ENCODE peak calls at places on chromosomes 6 and 20, in ten cellular contexts. O is neural progenitor cell, D is choroid plexus epithelial cell, F is RWPE1, X is GM06990, C is WTC11, S is lower leg skin, R is ovary, G is fibroblast of lung, A is BE2C. L is an unnamed sample.

GRCh38 chr20:1868856-1869255 is 26.4 kb upstream of the SIRPA start:
- DNase-seq in A (no peak), O (no peak), C (no peak), D (peak; percentile 29), S (no peak), G (peak; percentile 66), R (no peak), X (no peak), F (no peak), L (no peak)

GRCh38 chr6:35247642-35248231 is 11.8 kb upstream of the ZNF76 start:
- DNase-seq in G (no peak), R (no peak), A (no peak), O (no peak), S (peak; percentile 29), C (no peak), D (no peak), F (no peak), X (no peak), L (no peak)

GRCh38 chr6:79430913-79431312 is 106.3 kb downstream of the LCA5 start:
- DNase-seq in A (no peak), C (peak; percentile 39), F (no peak), R (no peak), G (no peak), O (no peak), D (no peak), S (no peak), X (no peak), L (no peak)

GRCh38 chr6:126444874-126445273 is 105.0 kb downstream of the CENPW start:
- DNase-seq in G (peak; percentile 46), R (no peak), C (no peak), X (no peak), S (no peak), F (no peak), A (no peak), D (peak; percentile 78), O (no peak), L (no peak)

GRCh38 chr6:84410377-84410776 is 182.9 kb upstream of the CEP162 start:
- DNase-seq in S (no peak), F (no peak), X (no peak), O (no peak), G (no peak), D (no peak), R (no peak), A (no peak), C (no peak), L (no peak)

GRCh38 chr6:34189806-34190503 is 44.1 kb upstream of the GRM4 start:
- DNase-seq in R (no peak), D (no peak), C (no peak), S (peak; percentile 81), A (peak; percentile 57), F (no peak), O (no peak), G (no peak), X (no peak), L (no peak)

GRCh38 chr6:43495409-43495941 is 14.7 kb downstream of the LRRC73 start:
- DNase-seq in S (no peak), A (no peak), O (no peak), G (no peak), D (no peak), X (no peak), R (no peak), C (no peak), F (peak; percentile 53), L (no peak)

GRCh38 chr6:89940225-89941027 is 46.2 kb downstream of the GJA10 start:
- DNase-seq in S (no peak), A (peak; percentile 64), D (peak; percentile 94), O (peak; percentile 81), X (no peak), F (peak; percentile 78), C (peak; percentile 63), G (peak; percentile 75), R (peak; percentile 67), L (peak; percentile 71)

GRCh38 chr20:31517373-31517772 is 3.1 kb downstream of the HM13 start:
- DNase-seq in F (peak; percentile 45), A (peak; percentile 56), O (peak; percentile 49), R (no peak), S (peak; percentile 89), X (no peak), D (peak; percentile 71), G (peak; percentile 61), C (peak; percentile 54), L (peak; percentile 35)

GRCh38 chr20:37758332-37758731 is 64.5 kb downstream of the CTNNBL1 start:
- DNase-seq in D (no peak), C (peak; percentile 70), S (no peak), A (peak; percentile 26), R (no peak), X (no peak), G (no peak), O (peak; percentile 77), F (peak; percentile 19), L (no peak)

GRCh38 chr20:62387993-62388635 is 1.2 kb downstream of the RPS21 start:
- DNase-seq in S (no peak), F (no peak), O (no peak), X (no peak), G (no peak), D (no peak), A (no peak), C (no peak), R (no peak), L (no peak)

GRCh38 chr6:90028995-90029635 is 134.8 kb downstream of the GJA10 start:
- DNase-seq in A (no peak), R (no peak), X (no peak), D (no peak), S (no peak), G (no peak), C (no peak), O (no peak), F (no peak), L (no peak)

GRCh38 chr6:26272171-26272631 is 92.8 kb upstream of the BTN3A2 start:
- DNase-seq in C (peak; percentile 79), X (peak; percentile 79), A (peak; percentile 48), D (peak; percentile 23), O (peak; percentile 74), R (peak; percentile 24), S (peak; percentile 91), G (no peak), F (no peak), L (no peak)

GRCh38 chr6:112304680-112305079 is 42.5 kb upstream of the RFPL4B start:
- DNase-seq in A (no peak), G (no peak), O (no peak), D (no peak), X (no peak), R (no peak), S (no peak), C (no peak), F (no peak), L (no peak)

DNA sequence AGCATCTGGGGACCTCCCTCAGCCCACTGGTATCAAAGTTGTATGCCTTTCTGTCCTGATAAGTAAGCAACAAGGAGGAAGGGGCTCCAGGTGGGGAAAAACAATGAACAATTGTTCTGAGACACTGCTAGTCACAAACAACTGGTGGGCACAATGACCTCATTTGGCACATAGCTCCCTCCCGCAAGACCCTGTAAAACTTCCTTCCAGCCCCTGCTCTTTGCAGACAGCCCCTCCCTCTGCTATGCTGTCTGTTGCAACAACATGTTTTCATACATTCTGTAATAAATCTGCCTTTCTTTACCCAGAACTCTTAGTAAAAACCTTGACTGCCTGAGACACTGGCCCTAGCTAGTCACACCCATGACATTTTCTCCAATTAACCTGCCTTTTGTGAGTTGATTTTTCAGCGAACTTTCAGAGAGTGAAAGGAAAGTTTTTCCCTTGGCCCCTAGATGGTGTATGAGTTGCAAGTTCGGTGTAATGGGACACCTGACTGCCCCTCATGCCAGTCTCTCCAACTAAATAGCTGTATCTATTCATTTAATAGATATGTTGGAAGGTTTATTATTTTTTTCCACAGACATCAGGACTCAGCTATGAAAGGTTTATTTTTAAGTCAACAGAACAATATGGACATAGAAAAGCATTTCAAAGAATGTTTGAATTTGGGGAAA is 142.3 kb upstream of the SLC22A16 start:
- DNase-seq in A (no peak), R (no peak), C (no peak), O (no peak), X (no peak), S (no peak), D (peak; percentile 54), F (peak; percentile 21), G (no peak), L (no peak)
- TF ChIP-seq CTCF in A (peak; percentile 28), R (no peak), C (no peak), O (peak; percentile 33), X (peak; percentile 36), S (no peak), D (peak; percentile 54), F (peak; percentile 15), G (peak; percentile 25), L (no peak)

GRCh38 chr6:157288575-157288974 is 34.7 kb downstream of the TMEM242 start:
- DNase-seq in F (no peak), A (no peak), S (no peak), O (no peak), G (no peak), X (no peak), R (no peak), D (no peak), C (no peak), L (no peak)
- TF ChIP-seq CTCF in F (no peak), A (no peak), S (no peak), O (no peak), G (no peak), X (no peak), R (no peak), D (no peak), C (no peak), L (no peak)

DNA sequence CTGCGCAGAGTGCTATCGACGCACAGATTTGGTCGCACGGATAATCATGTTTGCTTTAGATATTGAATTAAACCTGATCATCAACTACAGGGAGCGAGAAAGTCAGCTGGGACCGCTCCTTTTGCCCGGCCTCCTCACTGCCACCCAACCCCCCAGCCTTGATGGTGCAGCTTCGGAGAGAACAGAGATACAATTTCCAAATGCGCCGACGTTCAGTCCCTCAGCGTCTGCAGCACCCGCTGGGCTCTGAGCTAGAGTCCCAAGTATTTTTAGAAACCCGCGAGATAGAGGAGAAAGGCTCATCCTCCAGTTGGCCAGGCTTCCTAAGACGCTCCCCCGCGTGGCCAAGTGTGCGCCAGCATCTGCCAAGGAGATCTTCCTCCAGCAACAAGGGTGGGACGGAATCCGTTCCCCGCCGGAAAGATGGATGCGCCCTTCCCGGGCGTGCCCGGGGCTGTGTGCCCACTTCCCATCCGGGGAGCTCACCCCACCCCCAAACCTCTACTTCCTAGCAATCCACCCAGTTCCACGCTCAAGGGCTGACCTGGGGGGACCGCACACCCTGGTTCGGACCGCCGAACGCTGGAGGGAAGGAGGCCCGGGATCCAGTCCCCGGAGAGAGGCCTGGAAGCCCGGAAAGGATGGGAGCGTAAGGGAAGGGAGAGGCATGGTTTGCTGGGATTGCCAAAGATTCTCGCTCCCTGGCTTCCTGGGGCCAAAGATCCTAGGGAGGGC is 4.1 kb downstream of the NKX2-2 start:
- DNase-seq in D (peak; percentile 34), O (peak; percentile 75), G (peak; percentile 67), F (peak; percentile 41), C (peak; percentile 44), S (no peak), R (no peak), A (no peak), X (no peak), L (no peak)
- TF ChIP-seq CTCF in D (peak; percentile 7), O (peak; percentile 29), G (peak; percentile 7), F (peak; percentile 30), C (no peak), S (no peak), R (no peak), A (no peak), X (no peak), L (peak; percentile 11)

DNA sequence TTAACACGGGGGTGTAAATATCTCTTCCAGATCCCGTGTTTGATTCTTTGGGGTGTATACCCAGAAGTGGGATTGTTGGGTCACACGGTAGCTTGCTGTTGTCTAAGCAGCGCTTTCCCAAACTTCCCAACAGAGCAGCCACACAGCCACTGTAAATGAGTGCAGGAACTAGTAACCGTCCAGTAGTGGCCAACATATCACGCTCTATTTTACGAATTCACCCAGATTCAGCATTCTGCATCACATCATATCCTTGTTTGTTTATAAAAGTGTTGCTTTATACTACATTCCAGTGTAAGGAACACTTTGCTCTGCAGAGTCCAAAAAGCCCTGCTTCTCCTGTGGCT is 216.1 kb upstream of the ECI2 start:
- DNase-seq in D (no peak), G (no peak), F (no peak), A (no peak), R (no peak), S (no peak), C (no peak), O (no peak), X (no peak), L (no peak)
- TF ChIP-seq CTCF in D (peak; percentile 16), G (peak; percentile 27), F (no peak), A (no peak), R (no peak), S (no peak), C (no peak), O (no peak), X (no peak), L (no peak)